ENCODE peak calls at places on chromosome 1, in ten cellular contexts. S is lower lobe of right lung; X is aorta; F is endothelial cell of umbilical vein; V is RWPE1; Z is ovary; K is endodermal cell; G is CD4-positive, alpha-beta T cell; B is heart left ventricle; E is colonic mucosa. W is an unnamed sample.
A peak's percentile ranks its signal among the peaks of the same experiment; 100 is the strongest.

GRCh38 chr1:151377150-151377884 is 4.8 kb upstream of the SELENBP1 start:
- DNase-seq in V (no peak), X (no peak), Z (no peak), S (no peak), E (peak; percentile 73), K (no peak), B (no peak), F (no peak), G (no peak), W (no peak)

GRCh38 chr1:209456878-209457277 is 126.6 kb upstream of the CAMK1G start:
- DNase-seq in K (no peak), F (no peak), S (no peak), E (no peak), X (no peak), G (no peak), Z (no peak), V (no peak), B (no peak), W (no peak)

GRCh38 chr1:166882893-166883292 is 6.8 kb upstream of the TADA1 start:
- DNase-seq in B (no peak), K (no peak), S (no peak), F (no peak), V (no peak), X (no peak), E (no peak), G (no peak), Z (no peak), W (no peak)

GRCh38 chr1:60130703-60131102 is 57.1 kb upstream of the C1orf87 start:
- DNase-seq in B (no peak), F (no peak), V (no peak), K (no peak), G (no peak), Z (no peak), E (no peak), X (no peak), S (no peak), W (no peak)

GRCh38 chr1:10046356-10047085 is 13.8 kb downstream of the UBE4B start:
- DNase-seq in K (no peak), V (no peak), X (no peak), G (no peak), E (no peak), S (no peak), F (no peak), B (no peak), Z (no peak), W (peak; percentile 20)

GRCh38 chr1:13554798-13555197 is 28.8 kb upstream of the PDPN start:
- DNase-seq in Z (no peak), F (no peak), B (no peak), K (peak; percentile 32), G (no peak), X (no peak), S (no peak), E (no peak), V (no peak), W (no peak)

GRCh38 chr1:208857471-208857870 is 613.3 kb upstream of the PLXNA2 start:
- DNase-seq in K (no peak), Z (no peak), B (no peak), S (no peak), E (no peak), F (no peak), G (no peak), X (no peak), V (no peak), W (no peak)

GRCh38 chr1:89724369-89725015 is 91.6 kb downstream of the LRRC8C start:
- DNase-seq in X (no peak), B (peak; percentile 46), Z (no peak), F (peak; percentile 80), G (no peak), S (no peak), V (peak; percentile 57), E (no peak), K (no peak), W (no peak)

GRCh38 chr1:3352084-3352951 is 102.1 kb upstream of the ARHGEF16 start:
- DNase-seq in F (no peak), Z (peak; percentile 84), V (no peak), B (no peak), K (peak; percentile 85), G (no peak), X (peak; percentile 89), S (no peak), E (peak; percentile 34), W (no peak)

GRCh38 chr1:37752583-37753471 is 12.1 kb downstream of the EPHA10 start:
- DNase-seq in E (peak; percentile 50), V (no peak), F (no peak), G (no peak), B (no peak), S (no peak), Z (no peak), K (peak; percentile 83), X (no peak), W (no peak)

GRCh38 chr1:1230656-1231399 is 973 bp downstream of the SDF4 start:
- DNase-seq in E (peak; percentile 77), Z (no peak), B (no peak), K (no peak), X (no peak), G (no peak), V (no peak), S (no peak), F (peak; percentile 55), W (no peak)

GRCh38 chr1:200161801-200162200 is 134.3 kb downstream of the NR5A2 start:
- DNase-seq in E (no peak), K (no peak), X (no peak), B (no peak), V (no peak), S (no peak), Z (no peak), G (no peak), F (no peak), W (no peak)
- H3K27ac ChIP-seq in E (no peak overlapping the region), K (no peak overlapping the region), X (no peak overlapping the region), B (no peak overlapping the region), V (no peak overlapping the region), S (no peak overlapping the region), Z (no peak overlapping the region), G (no peak overlapping the region), F (no peak overlapping the region), W (no peak overlapping the region)

DNA sequence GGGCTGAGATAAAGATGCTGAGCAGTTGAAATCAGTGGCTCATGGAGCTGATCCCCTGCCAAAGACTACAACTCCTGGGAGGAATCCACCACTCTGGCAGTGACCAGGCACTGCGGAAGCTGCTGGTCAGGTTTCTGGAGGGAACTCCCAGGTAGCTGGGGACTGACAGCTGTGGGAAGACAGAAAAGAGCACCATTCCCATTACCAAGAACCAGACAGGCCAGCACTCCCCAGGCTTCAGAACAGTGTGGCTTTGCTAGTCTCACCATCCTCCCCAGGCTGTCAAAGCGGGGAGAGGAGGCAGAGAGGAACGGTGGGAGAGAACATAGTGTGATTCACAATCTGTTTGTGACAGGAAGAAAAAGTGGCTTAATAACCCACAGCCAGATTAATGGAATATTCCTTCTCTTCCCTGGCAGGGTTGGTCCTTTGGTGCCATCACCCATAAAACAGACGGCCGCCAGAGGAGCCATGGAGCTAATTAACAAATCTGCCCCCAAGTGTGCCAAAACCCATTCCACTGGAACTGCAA is 92.1 kb downstream of the MAB21L3 start:
- DNase-seq in E (no peak), K (no peak), G (no peak), V (no peak), S (no peak), F (no peak), X (no peak), B (no peak), Z (no peak), W (no peak)
- H3K27ac ChIP-seq in E (no peak overlapping the region), K (no peak overlapping the region), G (no peak overlapping the region), V (no peak overlapping the region), S (no peak overlapping the region), F (no peak overlapping the region), X (no peak overlapping the region), B (no peak overlapping the region), Z (no peak overlapping the region), W (no peak overlapping the region)

GRCh38 chr1:203631349-203631748 is 4.7 kb downstream of the ATP2B4 start:
- DNase-seq in X (peak; percentile 25), S (no peak), V (no peak), B (no peak), Z (no peak), G (no peak), E (no peak), F (no peak), K (no peak), W (no peak)
- H3K27ac ChIP-seq in X (peak overlapping the region; percentile 26), S (peak overlapping the region; percentile 90), V (peak overlapping the region; percentile 62), B (peak overlapping the region; percentile 90), Z (peak overlapping the region; percentile 76), G (no peak overlapping the region), E (no peak overlapping the region), F (no peak overlapping the region), K (no peak overlapping the region), W (no peak overlapping the region)

GRCh38 chr1:161187311-161187710 is 10.0 kb upstream of the B4GALT3 start:
- DNase-seq in X (peak; percentile 67), F (no peak), E (no peak), Z (no peak), K (no peak), B (no peak), V (no peak), G (no peak), S (no peak), W (peak; percentile 19)
- H3K27ac ChIP-seq in X (no peak overlapping the region), F (no peak overlapping the region), E (no peak overlapping the region), Z (no peak overlapping the region), K (no peak overlapping the region), B (no peak overlapping the region), V (no peak overlapping the region), G (peak overlapping the region; percentile 61), S (no peak overlapping the region), W (peak overlapping the region; percentile 56)

GRCh38 chr1:109794319-109795132 is 30.8 kb upstream of the EPS8L3 start:
- DNase-seq in K (peak; percentile 58), B (peak; percentile 16), Z (no peak), F (no peak), E (peak; percentile 35), V (no peak), S (peak; percentile 26), G (no peak), X (peak; percentile 61), W (no peak)
- H3K27ac ChIP-seq in K (no peak overlapping the region), B (peak overlapping the region; percentile 21), Z (no peak overlapping the region), F (no peak overlapping the region), E (peak overlapping the region; percentile 57), V (peak overlapping the region; percentile 14), S (peak overlapping the region; percentile 56), G (no peak overlapping the region), X (no peak overlapping the region), W (no peak overlapping the region)

GRCh38 chr1:201570886-201571624 is 32.1 kb downstream of the NAV1 start:
- DNase-seq in X (no peak), G (no peak), E (no peak), K (peak; percentile 31), B (no peak), S (peak; percentile 55), V (no peak), F (peak; percentile 36), Z (no peak), W (no peak)
- H3K27ac ChIP-seq in X (no peak overlapping the region), G (no peak overlapping the region), E (no peak overlapping the region), K (peak overlapping the region; percentile 76), B (peak overlapping the region; percentile 41), S (peak overlapping the region; percentile 32), V (no peak overlapping the region), F (no peak overlapping the region), Z (no peak overlapping the region), W (peak overlapping the region; percentile 54)

GRCh38 chr1:44524180-44524579 is 119.1 kb downstream of the RNF220 start:
- DNase-seq in K (peak; percentile 94), B (no peak), E (no peak), Z (no peak), F (no peak), V (no peak), X (no peak), S (no peak), G (no peak), W (no peak)
- H3K27ac ChIP-seq in K (peak overlapping the region; percentile 16), B (no peak overlapping the region), E (no peak overlapping the region), Z (no peak overlapping the region), F (no peak overlapping the region), V (no peak overlapping the region), X (no peak overlapping the region), S (no peak overlapping the region), G (no peak overlapping the region), W (peak overlapping the region; percentile 90)